ENCODE peak calls at places on chromosomes 13 and 19, in ten cellular contexts. One of them, this sample, is unnamed.

GRCh38 chr19:17487240-17488121 is 17.2 kb downstream of the SLC27A1 start:
- DNase-seq in fibroblast of mammary gland: no peak
- DNase-seq in choroid plexus epithelial cell: no peak
- DNase-seq in lower leg skin: no peak
- DNase-seq in fibroblast of the aortic adventitia: no peak
- DNase-seq in left lung: no peak
- DNase-seq in GM23338: peak
- DNase-seq in tibial nerve: no peak
- DNase-seq in AG10803: no peak
- DNase-seq in neuronal stem cell: no peak
- DNase-seq in this sample: no peak

GRCh38 chr19:55585658-55586339 is 5.2 kb upstream of the ZNF579 start:
- DNase-seq in fibroblast of mammary gland: peak
- DNase-seq in choroid plexus epithelial cell: peak
- DNase-seq in lower leg skin: peak
- DNase-seq in fibroblast of the aortic adventitia: peak
- DNase-seq in left lung: peak
- DNase-seq in GM23338: peak
- DNase-seq in tibial nerve: no peak
- DNase-seq in AG10803: peak
- DNase-seq in neuronal stem cell: peak
- DNase-seq in this sample: peak

GRCh38 chr19:10625003-10625761 is at the start of gene SLC44A2:
- DNase-seq in fibroblast of mammary gland: peak
- DNase-seq in choroid plexus epithelial cell: peak
- DNase-seq in lower leg skin: peak
- DNase-seq in fibroblast of the aortic adventitia: peak
- DNase-seq in left lung: peak
- DNase-seq in GM23338: peak
- DNase-seq in tibial nerve: peak
- DNase-seq in AG10803: peak
- DNase-seq in neuronal stem cell: peak
- DNase-seq in this sample: no peak

GRCh38 chr13:24348797-24349515 is 39.6 kb downstream of the C1QTNF9 start:
- DNase-seq in fibroblast of mammary gland: no peak
- DNase-seq in choroid plexus epithelial cell: no peak
- DNase-seq in lower leg skin: no peak
- DNase-seq in fibroblast of the aortic adventitia: no peak
- DNase-seq in left lung: no peak
- DNase-seq in GM23338: no peak
- DNase-seq in tibial nerve: no peak
- DNase-seq in AG10803: no peak
- DNase-seq in neuronal stem cell: no peak
- DNase-seq in this sample: no peak

GRCh38 chr19:33022472-33023116 is 42.1 kb downstream of the RHPN2 start:
- DNase-seq in fibroblast of mammary gland: no peak
- DNase-seq in choroid plexus epithelial cell: peak
- DNase-seq in lower leg skin: no peak
- DNase-seq in fibroblast of the aortic adventitia: no peak
- DNase-seq in left lung: no peak
- DNase-seq in GM23338: peak
- DNase-seq in tibial nerve: no peak
- DNase-seq in AG10803: no peak
- DNase-seq in neuronal stem cell: peak
- DNase-seq in this sample: no peak

GRCh38 chr13:112624040-112624439 is 36.1 kb upstream of the TUBGCP3 start:
- DNase-seq in fibroblast of mammary gland: no peak
- DNase-seq in choroid plexus epithelial cell: no peak
- DNase-seq in lower leg skin: peak
- DNase-seq in fibroblast of the aortic adventitia: no peak
- DNase-seq in left lung: no peak
- DNase-seq in GM23338: no peak
- DNase-seq in tibial nerve: no peak
- DNase-seq in AG10803: no peak
- DNase-seq in neuronal stem cell: no peak
- DNase-seq in this sample: no peak

GRCh38 chr13:25738342-25738771 is 313.5 kb downstream of the SHISA2 start:
- DNase-seq in fibroblast of mammary gland: no peak
- DNase-seq in choroid plexus epithelial cell: peak
- DNase-seq in lower leg skin: no peak
- DNase-seq in fibroblast of the aortic adventitia: peak
- DNase-seq in left lung: no peak
- DNase-seq in GM23338: no peak
- DNase-seq in tibial nerve: no peak
- DNase-seq in AG10803: peak
- DNase-seq in neuronal stem cell: no peak
- DNase-seq in this sample: peak

GRCh38 chr13:34340534-34340933 is 522.6 kb downstream of the RFC3 start:
- DNase-seq in fibroblast of mammary gland: peak
- DNase-seq in choroid plexus epithelial cell: peak
- DNase-seq in lower leg skin: peak
- DNase-seq in fibroblast of the aortic adventitia: peak
- DNase-seq in left lung: no peak
- DNase-seq in GM23338: no peak
- DNase-seq in tibial nerve: no peak
- DNase-seq in AG10803: peak
- DNase-seq in neuronal stem cell: no peak
- DNase-seq in this sample: no peak

GRCh38 chr19:13031917-13032623 is 36.8 kb downstream of the NFIX start:
- DNase-seq in fibroblast of mammary gland: peak
- DNase-seq in choroid plexus epithelial cell: peak
- DNase-seq in lower leg skin: no peak
- DNase-seq in fibroblast of the aortic adventitia: peak
- DNase-seq in left lung: peak
- DNase-seq in GM23338: no peak
- DNase-seq in tibial nerve: peak
- DNase-seq in AG10803: peak
- DNase-seq in neuronal stem cell: no peak
- DNase-seq in this sample: no peak

GRCh38 chr19:55050749-55051532 is 12.0 kb downstream of the RDH13 start:
- DNase-seq in fibroblast of mammary gland: no peak
- DNase-seq in choroid plexus epithelial cell: no peak
- DNase-seq in lower leg skin: no peak
- DNase-seq in fibroblast of the aortic adventitia: no peak
- DNase-seq in left lung: no peak
- DNase-seq in GM23338: no peak
- DNase-seq in tibial nerve: no peak
- DNase-seq in AG10803: no peak
- DNase-seq in neuronal stem cell: no peak
- DNase-seq in this sample: no peak

GRCh38 chr13:36094478-36094877 is 36.7 kb downstream of the DCLK1 start:
- DNase-seq in fibroblast of mammary gland: no peak
- DNase-seq in choroid plexus epithelial cell: no peak
- DNase-seq in lower leg skin: no peak
- DNase-seq in fibroblast of the aortic adventitia: no peak
- DNase-seq in left lung: no peak
- DNase-seq in GM23338: peak
- DNase-seq in tibial nerve: no peak
- DNase-seq in AG10803: no peak
- DNase-seq in neuronal stem cell: no peak
- DNase-seq in this sample: no peak

GRCh38 chr19:58350871-58351557 is 2.3 kb downstream of the A1BG start:
- DNase-seq in fibroblast of mammary gland: no peak
- DNase-seq in choroid plexus epithelial cell: no peak
- DNase-seq in lower leg skin: no peak
- DNase-seq in fibroblast of the aortic adventitia: no peak
- DNase-seq in left lung: no peak
- DNase-seq in GM23338: no peak
- DNase-seq in tibial nerve: no peak
- DNase-seq in AG10803: no peak
- DNase-seq in neuronal stem cell: no peak
- DNase-seq in this sample: no peak

GRCh38 chr19:58351996-58352755 is 1.1 kb downstream of the A1BG start:
- DNase-seq in fibroblast of mammary gland: no peak
- DNase-seq in choroid plexus epithelial cell: no peak
- DNase-seq in lower leg skin: no peak
- DNase-seq in fibroblast of the aortic adventitia: no peak
- DNase-seq in left lung: no peak
- DNase-seq in GM23338: no peak
- DNase-seq in tibial nerve: no peak
- DNase-seq in AG10803: no peak
- DNase-seq in neuronal stem cell: no peak
- DNase-seq in this sample: no peak

GRCh38 chr19:58349590-58349989 is 3.7 kb downstream of the A1BG start:
- DNase-seq in fibroblast of mammary gland: no peak
- DNase-seq in choroid plexus epithelial cell: no peak
- DNase-seq in lower leg skin: no peak
- DNase-seq in fibroblast of the aortic adventitia: no peak
- DNase-seq in left lung: no peak
- DNase-seq in GM23338: no peak
- DNase-seq in tibial nerve: no peak
- DNase-seq in AG10803: no peak
- DNase-seq in neuronal stem cell: no peak
- DNase-seq in this sample: no peak

GRCh38 chr19:58351558-58351878 is 1.8 kb downstream of the A1BG start:
- DNase-seq in fibroblast of mammary gland: no peak
- DNase-seq in choroid plexus epithelial cell: no peak
- DNase-seq in lower leg skin: no peak
- DNase-seq in fibroblast of the aortic adventitia: no peak
- DNase-seq in left lung: no peak
- DNase-seq in GM23338: no peak
- DNase-seq in tibial nerve: no peak
- DNase-seq in AG10803: no peak
- DNase-seq in neuronal stem cell: no peak
- DNase-seq in this sample: no peak

GRCh38 chr19:58350001-58350801 is 3.1 kb downstream of the A1BG start:
- DNase-seq in fibroblast of mammary gland: no peak
- DNase-seq in choroid plexus epithelial cell: peak
- DNase-seq in lower leg skin: no peak
- DNase-seq in fibroblast of the aortic adventitia: peak
- DNase-seq in left lung: no peak
- DNase-seq in GM23338: peak
- DNase-seq in tibial nerve: no peak
- DNase-seq in AG10803: no peak
- DNase-seq in neuronal stem cell: no peak
- DNase-seq in this sample: no peak
- H3K4me3 ChIP-seq in fibroblast of mammary gland: no peak
- H3K4me3 ChIP-seq in choroid plexus epithelial cell: peak
- H3K4me3 ChIP-seq in lower leg skin: no peak
- H3K4me3 ChIP-seq in fibroblast of the aortic adventitia: no peak
- H3K4me3 ChIP-seq in left lung: no peak
- H3K4me3 ChIP-seq in GM23338: no peak
- H3K4me3 ChIP-seq in tibial nerve: no peak
- H3K4me3 ChIP-seq in AG10803: no peak
- H3K4me3 ChIP-seq in neuronal stem cell: no peak
- H3K4me3 ChIP-seq in this sample: no peak

GRCh38 chr13:94205896-94206295 is 273.6 kb downstream of the DCT start:
- DNase-seq in fibroblast of mammary gland: no peak
- DNase-seq in choroid plexus epithelial cell: no peak
- DNase-seq in lower leg skin: no peak
- DNase-seq in fibroblast of the aortic adventitia: no peak
- DNase-seq in left lung: no peak
- DNase-seq in GM23338: no peak
- DNase-seq in tibial nerve: no peak
- DNase-seq in AG10803: no peak
- DNase-seq in neuronal stem cell: no peak
- DNase-seq in this sample: no peak

GRCh38 chr13:94214979-94215378 is 264.5 kb downstream of the DCT start:
- DNase-seq in fibroblast of mammary gland: no peak
- DNase-seq in choroid plexus epithelial cell: no peak
- DNase-seq in lower leg skin: no peak
- DNase-seq in fibroblast of the aortic adventitia: no peak
- DNase-seq in left lung: no peak
- DNase-seq in GM23338: no peak
- DNase-seq in tibial nerve: no peak
- DNase-seq in AG10803: no peak
- DNase-seq in neuronal stem cell: no peak
- DNase-seq in this sample: no peak

GRCh38 chr13:94209110-94209509 is 270.4 kb downstream of the DCT start:
- DNase-seq in fibroblast of mammary gland: peak
- DNase-seq in choroid plexus epithelial cell: peak
- DNase-seq in lower leg skin: no peak
- DNase-seq in fibroblast of the aortic adventitia: no peak
- DNase-seq in left lung: no peak
- DNase-seq in GM23338: no peak
- DNase-seq in tibial nerve: no peak
- DNase-seq in AG10803: no peak
- DNase-seq in neuronal stem cell: no peak
- DNase-seq in this sample: no peak

GRCh38 chr13:94210826-94211225 is 268.7 kb downstream of the DCT start:
- DNase-seq in fibroblast of mammary gland: no peak
- DNase-seq in choroid plexus epithelial cell: no peak
- DNase-seq in lower leg skin: no peak
- DNase-seq in fibroblast of the aortic adventitia: no peak
- DNase-seq in left lung: no peak
- DNase-seq in GM23338: no peak
- DNase-seq in tibial nerve: no peak
- DNase-seq in AG10803: no peak
- DNase-seq in neuronal stem cell: no peak
- DNase-seq in this sample: no peak
- H3K4me3 ChIP-seq in fibroblast of mammary gland: no peak
- H3K4me3 ChIP-seq in choroid plexus epithelial cell: no peak
- H3K4me3 ChIP-seq in lower leg skin: no peak
- H3K4me3 ChIP-seq in fibroblast of the aortic adventitia: no peak
- H3K4me3 ChIP-seq in left lung: no peak
- H3K4me3 ChIP-seq in GM23338: no peak
- H3K4me3 ChIP-seq in tibial nerve: no peak
- H3K4me3 ChIP-seq in AG10803: no peak
- H3K4me3 ChIP-seq in neuronal stem cell: no peak
- H3K4me3 ChIP-seq in this sample: no peak

GRCh38 chr19:41226053-41226873 is 7.2 kb downstream of the AXL start:
- DNase-seq in fibroblast of mammary gland: peak
- DNase-seq in choroid plexus epithelial cell: peak
- DNase-seq in lower leg skin: peak
- DNase-seq in fibroblast of the aortic adventitia: peak
- DNase-seq in left lung: peak
- DNase-seq in GM23338: peak
- DNase-seq in tibial nerve: peak
- DNase-seq in AG10803: peak
- DNase-seq in neuronal stem cell: peak
- DNase-seq in this sample: peak
- H3K4me3 ChIP-seq in fibroblast of mammary gland: peak
- H3K4me3 ChIP-seq in choroid plexus epithelial cell: peak
- H3K4me3 ChIP-seq in lower leg skin: peak
- H3K4me3 ChIP-seq in fibroblast of the aortic adventitia: peak
- H3K4me3 ChIP-seq in left lung: peak
- H3K4me3 ChIP-seq in GM23338: peak
- H3K4me3 ChIP-seq in tibial nerve: peak
- H3K4me3 ChIP-seq in AG10803: peak
- H3K4me3 ChIP-seq in neuronal stem cell: peak
- H3K4me3 ChIP-seq in this sample: peak

DNA sequence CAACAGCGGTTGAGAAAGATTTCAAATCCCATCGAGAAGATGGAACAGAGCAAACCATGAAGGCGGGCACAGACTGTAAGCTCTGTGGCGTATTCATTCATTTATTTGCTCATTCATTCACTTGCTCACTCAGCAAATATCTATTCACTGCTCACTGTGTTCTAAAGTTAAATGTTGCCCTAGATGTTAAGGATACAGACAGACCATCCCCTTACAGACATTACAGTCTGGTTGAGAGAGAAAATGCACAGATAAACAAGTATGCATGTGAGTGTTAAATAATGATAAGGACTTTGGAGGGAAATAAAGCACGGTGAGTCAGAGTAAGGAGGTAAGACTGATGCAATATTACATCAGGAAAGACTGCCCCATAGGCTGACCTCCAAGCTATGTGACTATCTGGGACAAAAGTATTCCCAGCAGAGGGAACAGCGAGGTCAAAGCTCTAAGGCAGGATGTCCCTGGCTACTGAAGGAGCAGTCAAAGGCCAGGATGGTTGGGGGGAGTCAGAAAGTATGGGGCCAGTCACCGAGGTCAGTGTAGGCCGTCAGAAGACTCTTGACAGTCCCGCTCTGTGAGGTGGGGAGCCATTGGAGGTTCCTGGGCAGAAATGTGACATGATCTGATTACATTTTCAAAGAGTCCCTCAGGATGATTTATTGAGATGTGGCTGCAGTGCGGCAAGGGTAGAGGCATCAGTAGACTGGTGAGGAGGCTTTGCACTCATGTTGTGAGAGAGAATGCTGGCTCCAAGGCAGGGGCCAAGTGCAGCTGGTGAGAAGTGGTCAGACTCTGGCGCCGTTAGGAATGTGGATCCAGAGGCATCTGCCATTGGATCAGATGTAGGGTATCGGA is 37.9 kb downstream of the MBNL2 start:
- DNase-seq in fibroblast of mammary gland: peak
- DNase-seq in choroid plexus epithelial cell: peak
- DNase-seq in lower leg skin: no peak
- DNase-seq in fibroblast of the aortic adventitia: peak
- DNase-seq in left lung: no peak
- DNase-seq in GM23338: no peak
- DNase-seq in tibial nerve: no peak
- DNase-seq in AG10803: peak
- DNase-seq in neuronal stem cell: no peak
- DNase-seq in this sample: no peak
- H3K4me3 ChIP-seq in fibroblast of mammary gland: no peak
- H3K4me3 ChIP-seq in choroid plexus epithelial cell: no peak
- H3K4me3 ChIP-seq in lower leg skin: no peak
- H3K4me3 ChIP-seq in fibroblast of the aortic adventitia: no peak
- H3K4me3 ChIP-seq in left lung: no peak
- H3K4me3 ChIP-seq in GM23338: no peak
- H3K4me3 ChIP-seq in tibial nerve: no peak
- H3K4me3 ChIP-seq in AG10803: no peak
- H3K4me3 ChIP-seq in neuronal stem cell: no peak
- H3K4me3 ChIP-seq in this sample: no peak